ENCODE peak calls at places on chromosomes 5 and 9, in four cellular contexts. One of them, this sample, is unnamed.

GRCh38 chr5:63245271-63245670 is 666.7 kb downstream of the LRRC70 start:
- DNase-seq in AG04450: no peak
- DNase-seq in colonic mucosa: no peak
- DNase-seq in neural progenitor cell: no peak
- DNase-seq in this sample: no peak

GRCh38 chr5:67306997-67307580 is 110.5 kb upstream of the CD180 start:
- DNase-seq in AG04450: no peak
- DNase-seq in colonic mucosa: no peak
- DNase-seq in neural progenitor cell: peak
- DNase-seq in this sample: no peak

GRCh38 chr5:94793113-94793815 is 174.8 kb downstream of the SLF1 start:
- DNase-seq in AG04450: peak
- DNase-seq in colonic mucosa: no peak
- DNase-seq in neural progenitor cell: no peak
- DNase-seq in this sample: no peak

GRCh38 chr9:116572095-116572748 is 114.9 kb upstream of the TRIM32 start:
- DNase-seq in AG04450: peak
- DNase-seq in colonic mucosa: peak
- DNase-seq in neural progenitor cell: peak
- DNase-seq in this sample: no peak

GRCh38 chr5:128494516-128494915 is 43.5 kb downstream of the FBN2 start:
- DNase-seq in AG04450: no peak
- DNase-seq in colonic mucosa: no peak
- DNase-seq in neural progenitor cell: peak
- DNase-seq in this sample: no peak

GRCh38 chr9:80554856-80555255 is 983.1 kb downstream of the TLE4 start:
- DNase-seq in AG04450: no peak
- DNase-seq in colonic mucosa: no peak
- DNase-seq in neural progenitor cell: peak
- DNase-seq in this sample: no peak

GRCh38 chr9:132006657-132007370 is 72.9 kb downstream of the MED27 start:
- DNase-seq in AG04450: no peak
- DNase-seq in colonic mucosa: no peak
- DNase-seq in neural progenitor cell: no peak
- DNase-seq in this sample: peak

GRCh38 chr9:108056805-108057386 is 567.3 kb upstream of the KLF4 start:
- DNase-seq in AG04450: no peak
- DNase-seq in colonic mucosa: no peak
- DNase-seq in neural progenitor cell: no peak
- DNase-seq in this sample: no peak

GRCh38 chr9:123562844-123563346 is 206.9 kb downstream of the CRB2 start:
- DNase-seq in AG04450: peak
- DNase-seq in colonic mucosa: no peak
- DNase-seq in neural progenitor cell: no peak
- DNase-seq in this sample: no peak

GRCh38 chr5:145774442-145774841 is 60.7 kb downstream of the PRELID2 start:
- DNase-seq in AG04450: no peak
- DNase-seq in colonic mucosa: no peak
- DNase-seq in neural progenitor cell: peak
- DNase-seq in this sample: no peak

GRCh38 chr9:2741441-2742158 is 24.3 kb downstream of the KCNV2 start:
- DNase-seq in AG04450: no peak
- DNase-seq in colonic mucosa: no peak
- DNase-seq in neural progenitor cell: no peak
- DNase-seq in this sample: no peak

GRCh38 chr5:43019615-43020293 is 20.4 kb downstream of the ANXA2R start:
- DNase-seq in AG04450: no peak
- DNase-seq in colonic mucosa: peak
- DNase-seq in neural progenitor cell: peak
- DNase-seq in this sample: peak

GRCh38 chr9:124969401-124969800 is 28.5 kb upstream of the GOLGA1 start:
- DNase-seq in AG04450: no peak
- DNase-seq in colonic mucosa: no peak
- DNase-seq in neural progenitor cell: no peak
- DNase-seq in this sample: no peak

GRCh38 chr5:26553079-26553478 is 485.3 kb downstream of the CDH9 start:
- DNase-seq in AG04450: no peak
- DNase-seq in colonic mucosa: no peak
- DNase-seq in neural progenitor cell: peak
- DNase-seq in this sample: no peak

GRCh38 chr9:114684036-114684435 is 2.0 kb upstream of the TEX48 start:
- DNase-seq in AG04450: no peak
- DNase-seq in colonic mucosa: no peak
- DNase-seq in neural progenitor cell: no peak
- DNase-seq in this sample: no peak

GRCh38 chr9:79616013-79616412 is 44.2 kb downstream of the TLE4 start:
- DNase-seq in AG04450: no peak
- DNase-seq in colonic mucosa: no peak
- DNase-seq in neural progenitor cell: no peak
- DNase-seq in this sample: no peak

GRCh38 chr9:110255064-110255416 is 1.3 kb downstream of the TXN start:
- DNase-seq in AG04450: no peak
- DNase-seq in colonic mucosa: peak
- DNase-seq in neural progenitor cell: peak
- DNase-seq in this sample: peak

GRCh38 chr5:163976691-163977090 is 471.3 kb downstream of the MAT2B start:
- DNase-seq in AG04450: no peak
- DNase-seq in colonic mucosa: no peak
- DNase-seq in neural progenitor cell: no peak
- DNase-seq in this sample: no peak

GRCh38 chr5:112186401-112186990 is 232.6 kb downstream of the EPB41L4A start:
- DNase-seq in AG04450: peak
- DNase-seq in colonic mucosa: peak
- DNase-seq in neural progenitor cell: peak
- DNase-seq in this sample: no peak

GRCh38 chr9:95820076-95820475 is 55.4 kb upstream of the ERCC6L2 start:
- DNase-seq in AG04450: no peak
- DNase-seq in colonic mucosa: no peak
- DNase-seq in neural progenitor cell: no peak
- DNase-seq in this sample: no peak

GRCh38 chr5:134749415-134749814 is 9.2 kb upstream of the DDX46 start:
- DNase-seq in AG04450: no peak
- DNase-seq in colonic mucosa: no peak
- DNase-seq in neural progenitor cell: peak
- DNase-seq in this sample: no peak

GRCh38 chr9:94802795-94803194 is 76.3 kb downstream of the AOPEP start:
- DNase-seq in AG04450: no peak
- DNase-seq in colonic mucosa: no peak
- DNase-seq in neural progenitor cell: no peak
- DNase-seq in this sample: no peak

GRCh38 chr9:130664191-130665028 is at the start of gene PRDM12:
- DNase-seq in AG04450: no peak
- DNase-seq in colonic mucosa: no peak
- DNase-seq in neural progenitor cell: peak
- DNase-seq in this sample: no peak

DNA sequence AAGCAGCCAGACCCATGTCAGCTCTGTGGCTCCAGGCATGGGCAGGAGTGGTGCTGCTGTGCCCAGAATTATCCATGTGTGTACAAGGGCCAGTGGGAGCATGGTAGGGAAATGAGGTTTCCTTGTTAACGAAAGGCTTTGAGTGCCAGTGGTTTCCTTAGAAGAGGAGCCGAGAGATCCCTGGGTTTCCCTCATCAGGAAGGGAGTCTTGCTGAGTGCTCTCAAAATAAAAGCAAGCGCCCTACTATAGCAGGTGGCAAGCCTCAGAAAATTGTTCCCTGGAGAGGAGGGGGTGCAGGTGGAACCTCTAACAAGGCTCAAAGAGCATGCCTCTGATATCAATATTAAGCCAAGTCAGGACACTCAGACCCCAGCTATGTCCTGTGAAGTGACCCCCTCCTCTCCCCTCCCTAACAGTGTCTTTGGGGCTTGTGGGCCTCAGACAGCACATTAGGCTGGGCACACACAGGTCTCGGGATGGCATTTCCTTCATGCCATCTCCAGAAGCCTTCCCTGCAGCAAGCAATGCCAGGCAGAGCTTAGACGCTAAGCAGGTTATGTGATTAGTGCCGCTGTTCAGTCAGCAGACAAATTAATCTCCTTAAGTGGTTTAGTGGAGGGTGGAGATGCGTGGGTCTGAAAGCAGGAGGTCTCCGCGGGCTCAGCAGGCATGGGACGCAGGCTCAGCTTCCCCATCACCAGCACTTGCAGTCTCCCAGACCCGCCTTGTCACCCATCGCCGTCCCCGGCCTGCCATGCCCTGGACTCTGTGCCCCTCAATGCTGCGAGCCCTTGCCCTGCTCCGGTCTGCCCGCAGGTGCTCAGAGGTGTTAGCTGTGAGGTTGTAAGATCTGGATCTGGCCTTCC is 60.0 kb upstream of the RARS1 start:
- DNase-seq in AG04450: no peak
- DNase-seq in colonic mucosa: no peak
- DNase-seq in neural progenitor cell: peak
- DNase-seq in this sample: no peak
- H3K4me3 ChIP-seq in AG04450: no peak
- H3K4me3 ChIP-seq in colonic mucosa: no peak
- H3K4me3 ChIP-seq in neural progenitor cell: no peak
- H3K4me3 ChIP-seq in this sample: no peak

DNA sequence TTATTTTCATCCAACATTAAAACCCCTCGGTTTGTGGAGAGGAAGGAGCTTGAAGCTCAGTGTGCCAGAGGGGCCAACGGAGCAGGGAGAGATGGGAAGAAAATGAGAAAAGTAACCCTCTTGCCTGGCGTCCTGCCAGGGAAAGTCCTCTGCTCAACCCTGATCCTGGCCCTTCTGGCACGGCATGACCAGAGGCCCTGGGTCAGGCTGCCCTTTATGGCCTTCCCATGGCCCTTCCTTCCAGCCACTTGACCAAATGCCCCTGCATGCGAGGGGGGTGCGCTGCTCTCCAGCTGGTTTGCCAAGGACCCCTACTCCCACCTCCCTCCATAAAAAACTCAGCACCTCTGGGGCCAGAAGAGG is 43.8 kb downstream of the SPRY4 start:
- DNase-seq in AG04450: no peak
- DNase-seq in colonic mucosa: no peak
- DNase-seq in neural progenitor cell: no peak
- DNase-seq in this sample: no peak
- H3K27ac ChIP-seq in AG04450: no peak
- H3K27ac ChIP-seq in colonic mucosa: no peak
- H3K27ac ChIP-seq in neural progenitor cell: no peak
- H3K27ac ChIP-seq in this sample: no peak

DNA sequence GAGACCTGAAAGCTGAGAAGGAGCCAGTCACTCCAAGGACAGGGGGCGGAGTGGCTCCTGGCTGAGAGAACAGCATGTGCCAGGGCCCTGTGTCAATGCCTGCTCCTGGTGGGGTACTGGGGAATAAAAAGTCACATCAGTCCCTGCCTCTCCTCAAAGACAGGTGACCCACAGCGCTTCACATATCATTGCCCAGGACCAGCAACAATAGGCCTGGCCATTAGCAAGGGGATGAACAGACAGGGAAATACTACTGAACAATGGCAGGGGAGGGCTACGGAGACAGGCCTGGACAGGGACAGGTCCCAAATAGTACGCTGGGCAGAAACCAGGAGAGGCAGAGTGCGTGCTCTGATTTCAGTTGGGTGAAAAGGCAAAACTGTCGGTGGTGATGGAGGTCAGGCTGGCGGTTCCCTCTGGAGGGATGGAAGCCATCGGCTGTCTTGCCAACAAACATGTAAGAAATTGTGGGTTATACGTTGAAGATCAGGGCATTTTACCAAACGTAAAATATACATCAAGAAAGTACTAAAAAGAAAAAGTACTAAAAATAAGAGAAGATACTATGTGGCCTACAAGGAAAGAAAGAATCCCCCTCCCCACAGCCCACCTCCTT is 64.2 kb downstream of the C9orf50 start:
- DNase-seq in AG04450: no peak
- DNase-seq in colonic mucosa: no peak
- DNase-seq in neural progenitor cell: peak
- DNase-seq in this sample: no peak
- H3K4me3 ChIP-seq in AG04450: no peak
- H3K4me3 ChIP-seq in colonic mucosa: no peak
- H3K4me3 ChIP-seq in neural progenitor cell: peak
- H3K4me3 ChIP-seq in this sample: no peak

DNA sequence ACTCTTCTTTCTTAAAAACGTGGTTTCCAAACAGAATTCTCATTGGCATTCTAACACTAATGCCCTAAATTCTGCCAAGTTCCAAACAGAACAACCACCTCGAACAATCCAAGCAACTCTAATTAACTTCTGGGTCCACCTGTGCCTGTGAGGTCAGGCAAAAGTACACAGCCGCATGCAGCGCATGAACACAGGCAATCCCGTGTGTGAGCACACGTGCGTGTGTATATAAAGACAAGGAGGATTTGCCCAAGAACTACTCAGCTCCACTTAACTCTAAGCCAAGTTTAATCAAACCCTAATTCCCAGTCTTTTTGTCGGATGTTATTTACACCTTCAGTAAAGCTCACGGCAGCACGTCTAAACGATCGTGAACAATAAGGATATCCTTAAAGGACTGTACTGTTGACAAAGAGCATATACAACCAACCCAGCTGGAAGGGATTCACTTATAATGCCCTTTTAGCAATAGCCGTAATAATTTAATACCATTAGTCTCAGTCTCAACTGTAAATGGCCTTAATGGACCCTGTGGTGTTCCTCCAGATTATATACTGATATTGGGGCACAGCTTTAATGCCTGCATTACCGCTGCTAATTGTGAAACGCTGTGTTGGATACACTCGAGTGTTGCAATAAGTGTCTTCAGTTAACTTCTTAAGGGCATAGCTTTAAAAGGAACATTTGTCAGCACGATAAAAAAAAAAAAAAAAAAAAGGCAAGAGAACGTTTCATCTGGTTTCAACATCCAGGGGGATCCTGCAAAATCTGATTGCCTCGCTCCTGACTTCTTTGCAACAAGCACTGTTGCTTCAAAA is 78.1 kb downstream of the EBF1 start:
- DNase-seq in AG04450: no peak
- DNase-seq in colonic mucosa: no peak
- DNase-seq in neural progenitor cell: peak
- DNase-seq in this sample: no peak
- H3K27ac ChIP-seq in AG04450: peak
- H3K27ac ChIP-seq in colonic mucosa: peak
- H3K27ac ChIP-seq in neural progenitor cell: no peak
- H3K27ac ChIP-seq in this sample: peak

DNA sequence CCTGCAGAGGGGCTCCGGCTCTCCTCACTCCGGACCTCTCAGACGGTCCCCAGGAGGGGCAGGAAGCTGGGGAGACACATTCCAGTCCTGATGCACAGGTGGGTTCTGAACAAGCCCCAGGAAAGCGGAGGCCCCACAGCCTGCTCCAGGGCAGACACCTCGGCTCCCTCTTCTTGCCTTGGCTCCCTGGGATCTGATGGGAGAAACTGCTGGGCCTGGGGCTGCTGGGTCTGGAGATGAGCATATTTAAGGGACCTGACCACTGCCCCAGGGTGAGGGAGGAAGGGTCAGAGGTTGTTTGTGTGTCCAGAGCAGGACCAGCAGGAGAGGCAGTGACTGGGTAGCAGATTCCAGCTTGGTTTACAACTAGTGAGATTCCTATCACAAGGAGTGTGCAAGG is 1.2 kb downstream of the CORO2A start:
- DNase-seq in AG04450: no peak
- DNase-seq in colonic mucosa: no peak
- DNase-seq in neural progenitor cell: no peak
- DNase-seq in this sample: no peak
- H3K4me3 ChIP-seq in AG04450: no peak
- H3K4me3 ChIP-seq in colonic mucosa: peak
- H3K4me3 ChIP-seq in neural progenitor cell: no peak
- H3K4me3 ChIP-seq in this sample: peak

This sample was measured in prostate gland.